ENCODE peak calls at places on chromosomes 13 and 19, in six cellular contexts. L is fibroblast of mammary gland; W is lower lobe of right lung; I is NCI-H1436 treated with DMSO at 0.1 percent for 48 hours; D is C1 segment of cervical spinal cord; X is activated T-cell treated with anti-CD3 and anti-CD28 coated beads, Interleukin-2, amount 50 U/mL, for 24 hours. O is an unnamed sample.

GRCh38 chr19:56577719-56578602 is 10.7 kb downstream of the ZNF470 start:
- DNase-seq in L (no peak), X (no peak), D (no peak), I (no peak), W (no peak), O (no peak)

GRCh38 chr13:71998223-71998622 is 131.2 kb upstream of the DACH1 start:
- DNase-seq in X (no peak), W (no peak), I (no peak), D (no peak), L (no peak), O (no peak)

GRCh38 chr13:74104661-74105275 is 29.4 kb downstream of the KLF12 start:
- DNase-seq in X (no peak), I (no peak), L (no peak), D (no peak), W (no peak), O (no peak)

GRCh38 chr13:97855570-97855970 is 97.9 kb upstream of the IPO5 start:
- DNase-seq in L (peak), W (no peak), X (no peak), I (peak), D (peak), O (peak)

GRCh38 chr13:101492251-101492910 is 39.9 kb downstream of the ITGBL1 start:
- DNase-seq in L (no peak), W (no peak), D (no peak), I (no peak), X (no peak), O (peak)

GRCh38 chr13:99045396-99045795 is 67.5 kb upstream of the DOCK9 start:
- DNase-seq in X (no peak), I (no peak), W (no peak), D (no peak), L (no peak), O (peak)

GRCh38 chr19:31448221-31448657 is 99.0 kb upstream of the TSHZ3 start:
- DNase-seq in I (no peak), W (peak), D (no peak), X (no peak), L (peak), O (peak)

GRCh38 chr13:50893211-50893852 is 16.3 kb upstream of the RNASEH2B start:
- DNase-seq in D (no peak), X (no peak), W (no peak), L (peak), I (no peak), O (peak)

GRCh38 chr13:51315658-51316057 is 23.8 kb upstream of the SERPINE3 start:
- DNase-seq in X (no peak), I (no peak), D (no peak), L (peak), W (no peak), O (peak)

GRCh38 chr13:97391201-97391600 is 42.8 kb upstream of the RAP2A start:
- DNase-seq in X (no peak), D (no peak), I (no peak), W (no peak), L (no peak), O (peak)

GRCh38 chr13:39505151-39505550 is 97.8 kb downstream of the LHFPL6 start:
- DNase-seq in W (no peak), D (no peak), X (no peak), L (no peak), I (no peak), O (peak)

GRCh38 chr13:76890036-76890435 is 3.8 kb upstream of the KCTD12 start:
- DNase-seq in W (no peak), I (no peak), D (no peak), X (no peak), L (peak), O (peak)

GRCh38 chr13:21016487-21016886 is 44.9 kb downstream of the LATS2 start:
- DNase-seq in D (no peak), W (no peak), I (no peak), X (no peak), L (no peak), O (peak)

GRCh38 chr13:22793598-22794134 is 387.1 kb upstream of the SGCG start:
- DNase-seq in W (no peak), L (no peak), I (no peak), D (no peak), X (no peak), O (peak)

GRCh38 chr19:54209748-54210494 is 9.3 kb downstream of the RPS9 start:
- DNase-seq in W (peak), X (peak), I (peak), L (peak), D (no peak), O (peak)

GRCh38 chr13:107067381-107067780 is 499.4 kb upstream of the ARGLU1 start:
- DNase-seq in D (no peak), W (no peak), L (no peak), I (no peak), X (no peak), O (no peak)

GRCh38 chr13:97977982-97978381 is 24.5 kb downstream of the IPO5 start:
- DNase-seq in X (no peak), D (no peak), L (no peak), I (no peak), W (no peak), O (no peak)

GRCh38 chr13:41515491-41516139 is 58.3 kb downstream of the RGCC start:
- DNase-seq in W (no peak), D (no peak), I (no peak), L (no peak), X (no peak), O (no peak)

GRCh38 chr19:1321539-1321938 is 35.9 kb downstream of the EFNA2 start:
- DNase-seq in D (no peak), L (no peak), W (no peak), I (no peak), X (no peak), O (no peak)

O was measured in iris pigment epithelial cell.